ENCODE peak calls at places on chromosomes 13 and 19, in eight cellular contexts. P, F, C, D, V, N, I and T are unnamed samples.

GRCh38 chr19:35963514-35963913 is 27.3 kb downstream of the LRFN3 start:
- DNase-seq in P (no peak), F (no peak), C (no peak), D (peak; percentile 39), V (no peak), N (peak; percentile 34), I (no peak), T (no peak)

GRCh38 chr13:25988655-25989054 is 63.2 kb downstream of the SHISA2 start:
- DNase-seq in P (no peak), F (no peak), C (no peak), D (no peak), V (no peak), N (no peak), I (no peak), T (no peak)

GRCh38 chr13:113997845-113998751 is 24.2 kb upstream of the C13orf46 start:
- DNase-seq in P (peak; percentile 59), F (peak; percentile 61), C (no peak), D (peak; percentile 49), V (peak; percentile 81), N (no peak), I (no peak), T (peak; percentile 42)

GRCh38 chr19:33621811-33622504 is at the start of gene CHST8:
- DNase-seq in P (peak; percentile 17), F (peak; percentile 67), C (peak; percentile 59), D (no peak), V (no peak), N (no peak), I (no peak), T (peak; percentile 55)

GRCh38 chr13:75430618-75431209 is 51.3 kb downstream of the TBC1D4 start:
- DNase-seq in P (no peak), F (no peak), C (no peak), D (no peak), V (no peak), N (no peak), I (no peak), T (no peak)

GRCh38 chr19:425056-425455 is 16.1 kb upstream of the C2CD4C start:
- DNase-seq in P (no peak), F (no peak), C (no peak), D (no peak), V (no peak), N (no peak), I (no peak), T (no peak)

GRCh38 chr19:19214892-19215291 is 3.1 kb downstream of the NCAN start:
- DNase-seq in P (no peak), F (no peak), C (no peak), D (peak; percentile 33), V (no peak), N (peak; percentile 30), I (no peak), T (no peak)

GRCh38 chr19:48798937-48799336 is 11.9 kb downstream of the BCAT2 start:
- DNase-seq in P (no peak), F (no peak), C (no peak), D (no peak), V (no peak), N (no peak), I (no peak), T (no peak)

GRCh38 chr13:93942016-93942415 is 537.5 kb downstream of the DCT start:
- DNase-seq in P (no peak), F (no peak), C (no peak), D (no peak), V (no peak), N (no peak), I (no peak), T (no peak)

GRCh38 chr13:27857271-27857670 is 62.5 kb upstream of the PDX1 start:
- DNase-seq in P (no peak), F (no peak), C (no peak), D (no peak), V (no peak), N (no peak), I (no peak), T (no peak)

GRCh38 chr19:18521692-18522123 is at the start of gene ELL:
- DNase-seq in P (no peak), F (no peak), C (no peak), D (no peak), V (no peak), N (no peak), I (no peak), T (no peak)

GRCh38 chr19:55461974-55462628 is 659 bp upstream of the ISOC2 start:
- DNase-seq in P (no peak), F (peak; percentile 59), C (no peak), D (no peak), V (no peak), N (peak; percentile 50), I (no peak), T (no peak)

GRCh38 chr19:55460670-55461258 is 678 bp downstream of the ISOC2 start:
- DNase-seq in P (peak; percentile 90), F (peak; percentile 92), C (peak; percentile 82), D (peak; percentile 80), V (peak; percentile 88), N (peak; percentile 84), I (no peak), T (peak; percentile 88)

GRCh38 chr19:55459950-55460657 is 1.3 kb downstream of the ISOC2 start:
- DNase-seq in P (no peak), F (peak; percentile 40), C (no peak), D (no peak), V (no peak), N (peak; percentile 62), I (no peak), T (no peak)

GRCh38 chr19:55462722-55463121 is 1.3 kb upstream of the ISOC2 start:
- DNase-seq in P (no peak), F (no peak), C (no peak), D (no peak), V (no peak), N (no peak), I (no peak), T (no peak)

GRCh38 chr19:55461259-55461973 is at the start of gene ISOC2:
- DNase-seq in P (peak; percentile 100), F (peak; percentile 100), C (peak; percentile 100), D (peak; percentile 100), V (peak; percentile 99), N (peak; percentile 98), I (peak; percentile 100), T (peak; percentile 100)
- TF ChIP-seq POLR2A in P (no peak), F (peak; percentile 82), C (peak; percentile 58), D (peak; percentile 82), V (peak; percentile 13), N (peak; percentile 92), I (peak; percentile 33), T (peak; percentile 27)

GRCh38 chr13:99313941-99314340 is 6.7 kb upstream of the GPR183 start:
- DNase-seq in P (no peak), F (no peak), C (no peak), D (no peak), V (no peak), N (no peak), I (no peak), T (no peak)
- H3K4me3 ChIP-seq in P (no peak overlapping the region), F (no peak overlapping the region), C (no peak overlapping the region), D (no peak overlapping the region), V (no peak overlapping the region), N (no peak overlapping the region), I (no peak overlapping the region), T (no peak overlapping the region)

GRCh38 chr19:8483165-8483564 is 19.3 kb downstream of the PRAM1 start:
- DNase-seq in P (no peak), F (no peak), C (peak; percentile 7), D (no peak), V (no peak), N (no peak), I (no peak), T (no peak)

GRCh38 chr19:8481616-8482015 is 20.8 kb downstream of the PRAM1 start:
- DNase-seq in P (no peak), F (no peak), C (peak; percentile 26), D (no peak), V (peak; percentile 53), N (no peak), I (no peak), T (no peak)

GRCh38 chr19:8478605-8479004 is 23.8 kb downstream of the PRAM1 start:
- DNase-seq in P (no peak), F (no peak), C (no peak), D (no peak), V (no peak), N (no peak), I (no peak), T (no peak)

GRCh38 chr19:8482696-8483095 is 19.7 kb downstream of the PRAM1 start:
- DNase-seq in P (no peak), F (no peak), C (peak; percentile 33), D (no peak), V (peak; percentile 38), N (no peak), I (no peak), T (no peak)

GRCh38 chr19:8481191-8481590 is 21.2 kb downstream of the PRAM1 start:
- DNase-seq in P (no peak), F (no peak), C (peak; percentile 38), D (no peak), V (peak; percentile 68), N (no peak), I (no peak), T (peak; percentile 56)
- TF ChIP-seq POLR2A in P (no peak), F (no peak), C (no peak), D (no peak), V (no peak), N (no peak), I (no peak), T (no peak)

GRCh38 chr19:4305253-4305612 is 835 bp downstream of the FSD1 start:
- DNase-seq in P (no peak), F (no peak), C (no peak), D (no peak), V (no peak), N (no peak), I (no peak), T (no peak)

GRCh38 chr19:4302238-4302630 is at the start of gene TMIGD2:
- DNase-seq in P (no peak), F (no peak), C (no peak), D (no peak), V (no peak), N (no peak), I (no peak), T (no peak)

GRCh38 chr19:4305659-4306058 is 1.3 kb downstream of the FSD1 start:
- DNase-seq in P (no peak), F (no peak), C (no peak), D (no peak), V (no peak), N (no peak), I (no peak), T (no peak)

GRCh38 chr19:4303778-4304508 is 455 bp upstream of the FSD1 start:
- DNase-seq in P (no peak), F (no peak), C (no peak), D (no peak), V (no peak), N (no peak), I (no peak), T (no peak)

DNA sequence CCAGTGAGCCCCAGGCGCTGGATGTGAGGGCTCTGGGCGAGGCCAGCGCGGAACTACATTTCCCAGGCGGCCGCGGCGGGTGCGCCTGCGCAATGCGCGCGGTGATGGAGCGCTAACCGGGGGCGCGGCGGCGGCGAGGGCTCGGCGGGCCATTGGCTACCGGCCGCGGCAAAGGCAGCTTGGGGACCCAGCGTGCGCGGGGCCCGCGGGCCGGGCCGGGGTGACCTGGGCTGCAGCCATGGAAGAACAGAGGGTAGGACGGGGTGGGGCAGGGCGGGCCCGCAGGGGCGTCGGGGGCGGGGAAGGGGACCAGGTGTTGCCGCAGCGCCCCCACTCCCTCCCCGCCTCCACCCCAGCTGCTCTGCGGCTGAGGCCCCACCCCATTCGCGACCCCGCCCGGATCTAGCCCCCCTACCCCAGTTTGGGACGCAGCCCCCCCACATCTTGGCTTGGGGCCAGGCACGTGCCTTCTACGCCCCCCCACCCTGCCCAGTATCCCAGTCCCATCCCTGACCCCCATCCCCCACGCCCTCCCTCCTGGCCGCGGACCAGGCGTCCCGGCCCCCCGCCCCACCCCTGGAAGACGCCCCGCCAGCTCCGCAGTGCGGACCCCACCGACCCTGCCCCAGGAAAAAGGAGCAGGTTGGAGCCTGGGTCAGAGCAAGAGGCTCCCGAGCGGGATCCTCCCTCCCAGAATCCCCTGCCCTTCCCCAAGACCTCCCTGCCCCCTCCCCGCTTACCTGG is at the start of gene FSD1:
- DNase-seq in P (no peak), F (no peak), C (no peak), D (no peak), V (no peak), N (no peak), I (no peak), T (no peak)
- H3K4me3 ChIP-seq in P (no peak within 1 kb of the TSS), F (no peak within 1 kb of the TSS), C (peak within 1 kb of the TSS; percentile 47), D (no peak within 1 kb of the TSS), V (peak within 1 kb of the TSS; percentile 12), N (no peak within 1 kb of the TSS), I (peak within 1 kb of the TSS; percentile 45), T (peak within 1 kb of the TSS; percentile 40)